ENCODE peak calls at places on chromosome 7, in four cellular contexts. Q is left lung, A is fibroblast of lung, M is OCI-LY7. B is an unnamed sample. For H3K36me3, the result is how much of the 10 kb centered on the place peaks cover.

GRCh38 chr7:156220701-156221100 is 408.4 kb upstream of the SHH start:
- DNase-seq in Q (no peak), A (no peak), M (no peak), B (no peak)

GRCh38 chr7:5528071-5528814 is 104.6 kb upstream of the TNRC18 start:
- DNase-seq in Q (no peak), A (peak), M (peak), B (no peak)

GRCh38 chr7:53110425-53110824 is 75.0 kb downstream of the POM121L12 start:
- DNase-seq in Q (no peak), A (no peak), M (no peak), B (no peak)

GRCh38 chr7:20539201-20539600 is 76.3 kb upstream of the ABCB5 start:
- DNase-seq in Q (no peak), A (no peak), M (peak), B (no peak)

GRCh38 chr7:6536899-6537298 is 14.4 kb downstream of the GRID2IP start:
- DNase-seq in Q (no peak), A (no peak), M (no peak), B (no peak)

GRCh38 chr7:100449190-100449795 is 13.0 kb upstream of the PPP1R35 start:
- DNase-seq in Q (no peak), A (no peak), M (no peak), B (no peak)

GRCh38 chr7:41403291-41403690 is 299.6 kb downstream of the INHBA start:
- DNase-seq in Q (no peak), A (no peak), M (no peak), B (no peak)

GRCh38 chr7:52119537-52119936 is 802.9 kb upstream of the COBL start:
- DNase-seq in Q (no peak), A (no peak), M (no peak), B (no peak)

GRCh38 chr7:116863168-116863670 is 832 bp downstream of the CAPZA2 start:
- DNase-seq in Q (no peak), A (peak), M (peak), B (no peak)

GRCh38 chr7:73526892-73527821 is 5.1 kb upstream of the BAZ1B start:
- DNase-seq in Q (no peak), A (no peak), M (peak), B (no peak)

GRCh38 chr7:157573244-157573643 is 236.4 kb downstream of the DNAJB6 start:
- DNase-seq in Q (no peak), A (no peak), M (no peak), B (no peak)

GRCh38 chr7:86257894-86258293 is 385.8 kb upstream of the GRM3 start:
- DNase-seq in Q (no peak), A (no peak), M (no peak), B (no peak)

DNA sequence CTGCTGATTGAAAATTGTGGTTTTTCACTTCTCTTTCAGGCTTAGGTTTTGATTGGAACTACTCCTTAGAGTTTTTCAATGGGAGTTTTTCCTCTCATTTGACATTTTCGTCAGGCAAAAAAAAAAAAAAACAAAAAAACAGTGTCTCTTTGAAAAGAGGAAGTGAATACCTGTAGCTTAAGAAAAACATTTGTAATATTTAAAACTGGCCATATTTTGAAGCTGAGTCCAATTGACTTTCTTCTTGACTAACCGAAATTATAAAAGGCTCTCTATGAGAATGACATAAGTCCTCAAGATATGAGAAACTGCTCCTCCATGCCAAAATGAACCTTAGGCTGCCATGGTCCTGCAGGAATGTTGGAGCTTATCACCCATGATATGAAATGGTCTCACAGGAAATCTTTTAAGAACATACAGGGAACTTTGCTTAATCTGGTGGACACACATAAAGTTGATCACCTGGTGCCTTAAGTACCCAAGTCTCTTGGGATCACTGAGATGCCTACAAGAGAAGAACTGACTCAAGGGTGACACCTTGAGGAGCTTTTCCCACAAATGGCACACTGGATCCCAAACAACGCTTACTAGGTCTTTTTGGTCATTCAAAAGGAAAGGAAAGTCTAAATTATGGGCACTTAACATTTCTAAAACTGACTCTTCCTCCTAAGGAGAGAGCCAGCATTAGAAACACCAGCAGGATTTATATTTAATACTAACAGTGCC is 263.4 kb downstream of the CDC14C start:
- DNase-seq in Q (no peak), A (no peak), M (peak), B (no peak)
- TF ChIP-seq CTCF in Q (no peak), A (no peak), M (peak), B (no peak)

GRCh38 chr7:82507365-82507975 is 63.9 kb upstream of the CACNA2D1 start:
- DNase-seq in Q (peak), A (no peak), M (no peak), B (no peak)
- H3K36me3 ChIP-seq in Q (under half), A (under half), M (under half), B (under half)

GRCh38 chr7:108808556-108808955 is 238.9 kb downstream of the DNAJB9 start:
- DNase-seq in Q (no peak), A (no peak), M (no peak), B (no peak)

GRCh38 chr7:108805808-108806397 is 236.2 kb downstream of the DNAJB9 start:
- DNase-seq in Q (no peak), A (peak), M (peak), B (no peak)

DNA sequence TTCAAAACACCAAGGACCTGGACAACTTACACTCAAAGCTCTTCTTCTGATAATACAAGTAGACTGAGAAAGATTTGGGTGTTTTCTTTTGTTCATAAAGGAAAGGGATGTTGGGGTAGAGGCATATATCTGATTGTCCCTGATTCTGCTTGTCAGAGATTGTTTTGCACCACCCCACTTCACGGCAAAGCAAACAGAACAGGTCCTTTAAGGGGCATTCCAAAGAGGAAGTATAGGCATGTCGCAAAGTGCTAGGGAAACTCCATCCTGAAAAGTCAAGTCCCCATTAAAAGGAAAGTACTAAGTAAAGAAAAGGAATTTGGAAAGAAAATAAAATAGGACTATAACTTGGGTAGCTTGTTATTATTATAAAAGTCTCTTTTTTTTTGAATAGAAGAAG is 233.0 kb downstream of the DNAJB9 start:
- DNase-seq in Q (no peak), A (no peak), M (no peak), B (no peak)
- TF ChIP-seq CTCF in Q (no peak), A (no peak), M (no peak), B (no peak)

DNA sequence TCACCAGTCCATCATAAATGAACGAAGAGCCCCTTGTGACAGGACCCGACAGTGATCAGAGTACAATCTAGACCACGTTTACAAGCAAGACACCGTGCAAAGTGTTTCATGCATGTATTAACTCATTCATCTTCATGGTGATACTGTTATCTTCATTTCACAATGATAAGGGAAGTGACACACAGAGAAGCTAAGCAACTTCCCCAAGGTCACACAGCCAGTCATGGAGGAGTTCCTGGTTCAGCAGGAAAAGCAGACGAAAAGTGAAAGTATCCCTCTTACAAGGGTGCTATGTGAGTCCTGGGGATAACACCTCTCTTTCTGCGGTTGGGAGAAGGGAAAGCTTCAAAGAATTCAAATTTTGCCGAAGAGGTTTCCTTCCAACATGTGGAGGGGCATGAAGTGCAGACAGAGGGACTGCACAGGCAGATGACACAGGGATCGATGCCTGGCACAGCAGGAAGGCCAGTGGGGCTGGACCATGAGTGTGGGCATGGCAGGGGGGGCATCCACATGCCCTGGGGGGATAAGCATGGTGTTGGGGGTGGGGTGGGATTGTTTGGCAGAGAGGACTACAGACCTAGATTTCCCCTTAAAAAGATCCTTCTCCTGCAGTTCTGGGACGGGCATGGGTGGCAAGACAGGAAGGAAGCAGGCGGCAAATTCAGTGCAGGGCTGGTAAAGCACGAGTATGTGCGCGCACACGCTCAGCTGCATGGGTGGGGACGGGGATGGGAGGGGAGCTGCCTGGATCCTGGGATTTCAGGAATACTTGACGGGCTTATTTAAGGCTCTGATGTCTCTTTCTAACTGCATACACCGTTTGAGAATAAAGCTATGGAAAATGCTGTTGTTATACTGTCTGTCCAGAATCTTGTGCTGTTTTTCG is 33.5 kb upstream of the DDC start:
- DNase-seq in Q (no peak), A (no peak), M (no peak), B (no peak)
- H3K36me3 ChIP-seq in Q (under half), A (under half), M (under half), B (under half)

DNA sequence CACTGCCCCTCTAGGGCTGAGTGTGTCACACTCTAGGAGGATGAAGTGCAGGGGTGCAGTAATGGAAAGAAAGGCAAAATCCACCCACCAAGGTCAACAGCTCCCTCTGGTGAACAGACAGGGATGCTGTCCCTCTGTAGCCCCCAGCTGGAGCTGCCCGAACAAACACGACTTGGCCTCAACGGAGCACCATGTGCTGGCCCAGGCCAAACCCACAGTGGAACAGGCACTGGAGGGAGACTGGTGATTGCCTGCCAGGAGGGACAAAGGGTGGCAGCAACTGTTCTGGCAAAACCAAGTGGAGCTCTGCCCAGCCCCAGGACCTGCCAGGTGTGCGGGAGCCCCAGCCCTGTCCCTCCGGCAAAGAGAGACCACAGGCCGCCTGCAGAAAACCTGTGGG is 20.7 kb downstream of the PDIA4 start:
- DNase-seq in Q (peak), A (no peak), M (no peak), B (no peak)
- TF ChIP-seq CTCF in Q (no peak), A (no peak), M (peak), B (no peak)

GRCh38 chr7:135669774-135670173 is 7.5 kb downstream of the STMP1 start:
- DNase-seq in Q (no peak), A (no peak), M (no peak), B (no peak)
- H3K36me3 ChIP-seq in Q (under half), A (under half), M (under half), B (under half)

DNA sequence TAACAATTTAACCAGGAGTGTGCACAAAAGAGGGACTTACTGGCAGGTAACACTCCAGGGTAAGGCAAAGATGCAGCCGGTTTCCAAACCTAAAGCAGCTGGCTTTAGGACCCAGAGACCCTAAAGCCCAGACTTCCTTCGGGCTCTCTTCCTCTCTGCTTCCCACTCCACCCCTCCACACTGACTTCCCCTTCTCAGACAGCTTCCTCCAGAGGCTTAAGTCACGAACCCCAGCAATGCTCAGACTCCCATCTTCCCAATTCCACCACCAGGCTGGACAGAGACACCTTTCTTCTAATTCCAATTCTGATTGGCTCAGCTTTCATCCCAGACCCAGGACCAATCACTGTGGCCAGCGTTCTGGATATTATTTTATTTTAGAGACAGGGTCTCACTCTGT is 24.8 kb downstream of the STYXL1 start:
- DNase-seq in Q (no peak), A (no peak), M (no peak), B (no peak)
- TF ChIP-seq CTCF in Q (no peak), A (no peak), M (no peak), B (no peak)

GRCh38 chr7:105102557-105103352 is 88.8 kb downstream of the KMT2E start:
- DNase-seq in Q (no peak), A (no peak), M (no peak), B (no peak)
- H3K36me3 ChIP-seq in Q (under half), A (under half), M (half or more), B (under half)